ENCODE peak calls at places on chromosome 16, in eight cellular contexts. I is A549, W is fibroblast of pulmonary artery, Z is left lung, T is astrocyte of the cerebellum, B is fibroblast of the aortic adventitia, K is AG10803, X is mucosa of descending colon. C is an unnamed sample.

GRCh38 chr16:79554912-79555311 is 45.6 kb downstream of the MAF start:
- DNase-seq in B (no peak), K (no peak), X (no peak), T (no peak), W (no peak), Z (no peak), I (no peak), C (no peak)

GRCh38 chr16:66271074-66272060 is 95.1 kb upstream of the CDH5 start:
- DNase-seq in W (no peak), B (peak), K (peak), I (no peak), X (no peak), T (no peak), Z (peak), C (no peak)

GRCh38 chr16:30122621-30123160 is 329 bp downstream of the MAPK3 start:
- DNase-seq in B (no peak), Z (no peak), T (no peak), K (no peak), W (no peak), X (no peak), I (no peak), C (no peak)

GRCh38 chr16:8581923-8582580 is 8.3 kb downstream of the TMEM114 start:
- DNase-seq in B (no peak), Z (peak), I (no peak), K (no peak), W (no peak), T (peak), X (no peak), C (no peak)

GRCh38 chr16:10128397-10129258 is 53.6 kb downstream of the GRIN2A start:
- DNase-seq in I (no peak), W (no peak), T (no peak), Z (no peak), X (no peak), B (peak), K (peak), C (no peak)

GRCh38 chr16:11698271-11698689 is 30.0 kb downstream of the SNN start:
- DNase-seq in X (no peak), Z (no peak), I (no peak), K (no peak), T (no peak), W (no peak), B (no peak), C (no peak)

GRCh38 chr16:5438591-5438990 is 341.0 kb upstream of the EEF2KMT start:
- DNase-seq in W (no peak), B (no peak), I (no peak), X (no peak), Z (no peak), T (no peak), K (no peak), C (no peak)

GRCh38 chr16:23877107-23878070 is 41.6 kb downstream of the PRKCB start:
- DNase-seq in X (no peak), W (no peak), I (no peak), T (no peak), B (no peak), Z (no peak), K (no peak), C (no peak)

GRCh38 chr16:21663889-21664647 is at the start of gene OTOA:
- DNase-seq in T (no peak), W (no peak), K (no peak), I (no peak), Z (no peak), B (no peak), X (no peak), C (no peak)

GRCh38 chr16:49652441-49653175 is 203.3 kb downstream of the ZNF423 start:
- DNase-seq in T (no peak), Z (no peak), X (peak), B (peak), I (no peak), K (peak), W (peak), C (peak)

GRCh38 chr16:49855280-49855821 is 561 bp downstream of the ZNF423 start:
- DNase-seq in B (peak), I (peak), Z (peak), X (peak), W (peak), T (peak), K (peak), C (peak)

GRCh38 chr16:84941916-84942315 is 69.4 kb downstream of the ZDHHC7 start:
- DNase-seq in K (peak), T (no peak), W (no peak), B (no peak), Z (no peak), I (no peak), X (no peak), C (peak)

GRCh38 chr16:28130099-28131088 is 66.9 kb upstream of the GSG1L start:
- DNase-seq in B (peak), I (no peak), T (no peak), Z (no peak), K (peak), W (no peak), X (no peak), C (no peak)

GRCh38 chr16:24977673-24978065 is 37.5 kb downstream of the ARHGAP17 start:
- DNase-seq in T (peak), K (peak), Z (no peak), X (no peak), B (peak), W (peak), I (no peak), C (peak)
- H3K4me3 ChIP-seq in T (no peak), K (no peak), Z (no peak), X (no peak), B (no peak), W (no peak), I (no peak), C (no peak)

GRCh38 chr16:56931253-56931768 is 631 bp upstream of the HERPUD1 start:
- DNase-seq in B (no peak), K (no peak), T (no peak), I (no peak), Z (peak), W (no peak), X (peak), C (no peak)

GRCh38 chr16:56932588-56933265 is 785 bp downstream of the HERPUD1 start:
- DNase-seq in K (peak), B (peak), I (peak), T (no peak), W (peak), Z (peak), X (peak), C (peak)

GRCh38 chr16:56930516-56931252 is 1.3 kb upstream of the HERPUD1 start:
- DNase-seq in T (no peak), W (no peak), X (no peak), I (no peak), Z (no peak), B (no peak), K (no peak), C (no peak)

GRCh38 chr16:56933266-56933619 is 1.3 kb downstream of the HERPUD1 start:
- DNase-seq in Z (no peak), T (no peak), X (no peak), W (no peak), I (no peak), B (peak), K (peak), C (no peak)

GRCh38 chr16:56931769-56932587 is at the start of gene HERPUD1:
- DNase-seq in X (peak), K (peak), T (peak), B (peak), W (peak), I (peak), Z (peak), C (peak)
- TF ChIP-seq CTCF in X (no peak), K (no peak), T (peak), B (peak), W (no peak), I (peak), Z (no peak), C (peak)

GRCh38 chr16:31403590-31404352 is 10.6 kb downstream of the ITGAD start:
- DNase-seq in I (no peak), B (no peak), K (no peak), Z (no peak), T (no peak), X (no peak), W (no peak), C (no peak)
- H3K4me3 ChIP-seq in I (peak), B (peak), K (peak), Z (peak), T (no peak), X (no peak), W (peak), C (peak)

DNA sequence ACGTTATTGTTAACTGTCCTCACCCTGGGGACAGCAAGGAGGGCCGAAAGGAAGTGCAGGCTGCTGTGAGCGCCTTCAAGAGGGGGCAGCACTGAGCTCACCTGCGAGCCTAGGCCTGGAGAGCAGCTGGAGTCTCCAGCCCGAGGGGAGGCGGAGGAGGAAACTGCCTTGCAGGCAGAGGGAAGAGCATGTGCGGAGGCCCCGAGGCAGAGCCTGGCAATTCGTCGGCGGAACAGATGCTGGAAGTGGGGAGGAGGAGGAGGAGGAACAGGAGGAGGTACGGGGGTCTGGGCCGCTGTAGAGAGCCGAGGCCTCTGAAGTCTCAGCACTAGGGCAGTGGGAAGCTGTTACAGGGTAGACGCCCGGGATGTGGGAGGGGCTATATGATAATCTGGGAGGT is 49.6 kb upstream of the PLCG2 start:
- DNase-seq in X (no peak), K (no peak), Z (no peak), I (no peak), W (no peak), B (no peak), T (no peak), C (no peak)
- TF ChIP-seq CTCF in X (no peak), K (no peak), Z (no peak), I (no peak), W (no peak), B (no peak), T (no peak), C (no peak)

DNA sequence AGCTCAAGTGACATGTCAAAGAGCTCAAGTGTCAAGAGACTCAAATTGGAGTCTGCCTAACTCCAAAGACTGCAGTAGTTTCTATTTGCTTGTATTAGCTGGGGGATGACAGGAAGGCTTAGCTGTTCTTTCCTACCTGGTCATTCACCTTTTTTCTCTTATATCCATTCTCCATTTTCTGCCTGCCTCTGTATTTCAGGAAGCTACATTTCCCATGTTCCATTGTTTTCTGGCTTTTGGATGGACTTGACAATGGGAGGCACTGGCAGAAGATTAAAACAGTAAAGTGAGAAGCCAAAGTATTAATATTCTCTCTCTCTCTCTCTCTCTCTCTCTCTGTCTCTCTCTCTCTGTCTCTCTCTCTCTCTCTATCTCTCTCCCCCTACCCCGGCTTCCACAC is 135.7 kb upstream of the ADAMTS18 start:
- DNase-seq in K (no peak), T (no peak), B (no peak), Z (no peak), W (no peak), I (no peak), X (no peak), C (no peak)
- H3K4me3 ChIP-seq in K (no peak), T (no peak), B (no peak), Z (no peak), W (no peak), I (no peak), X (no peak), C (no peak)

DNA sequence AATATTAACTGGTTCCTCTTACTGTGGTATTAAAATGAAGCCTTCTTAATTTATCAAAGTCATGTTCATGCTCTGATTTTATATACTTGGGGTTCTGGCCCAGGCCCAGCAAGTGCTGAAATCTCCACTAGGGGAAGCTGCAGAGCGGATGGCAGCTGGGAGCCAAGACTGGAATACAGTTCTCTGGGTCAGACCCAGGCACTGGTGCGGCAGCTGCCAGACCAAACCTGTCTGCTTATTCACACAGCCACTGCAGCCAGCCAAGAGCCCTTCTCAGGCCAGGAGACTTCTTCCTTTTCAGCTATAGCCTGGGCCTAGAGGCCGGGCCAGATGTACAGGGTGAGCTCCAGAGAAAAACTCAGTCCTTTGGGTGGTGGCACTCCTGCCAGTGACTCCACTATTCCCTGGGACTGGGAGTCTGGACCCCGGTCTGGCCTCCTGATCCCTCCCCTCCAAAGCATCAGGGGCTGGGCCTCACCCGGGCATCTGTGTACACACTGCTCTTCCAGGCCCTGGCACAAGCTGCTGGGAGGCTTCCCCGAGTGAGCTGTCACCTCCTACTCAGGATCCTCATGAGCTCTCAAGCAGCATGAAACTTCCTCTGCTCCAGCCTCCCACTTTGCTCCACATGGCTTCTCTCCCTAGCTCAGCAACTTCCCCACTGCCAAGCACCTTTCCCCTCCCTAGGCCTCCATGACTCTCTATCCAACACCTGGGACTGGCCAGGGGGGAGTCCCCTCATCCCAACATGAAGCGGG is 24.4 kb downstream of the ATP6V0D1 start:
- DNase-seq in X (peak), I (peak), W (peak), Z (peak), B (peak), T (peak), K (peak), C (peak)
- TF ChIP-seq CTCF in X (peak), I (no peak), W (peak), Z (peak), B (peak), T (peak), K (peak), C (peak)

GRCh38 chr16:89319628-89319882 is 102.1 kb downstream of the ZNF778 start:
- DNase-seq in I (no peak), T (no peak), B (no peak), W (no peak), X (no peak), Z (no peak), K (no peak), C (no peak)
- H3K4me3 ChIP-seq in I (peak), T (no peak), B (peak), W (peak), X (no peak), Z (no peak), K (peak), C (no peak)

DNA sequence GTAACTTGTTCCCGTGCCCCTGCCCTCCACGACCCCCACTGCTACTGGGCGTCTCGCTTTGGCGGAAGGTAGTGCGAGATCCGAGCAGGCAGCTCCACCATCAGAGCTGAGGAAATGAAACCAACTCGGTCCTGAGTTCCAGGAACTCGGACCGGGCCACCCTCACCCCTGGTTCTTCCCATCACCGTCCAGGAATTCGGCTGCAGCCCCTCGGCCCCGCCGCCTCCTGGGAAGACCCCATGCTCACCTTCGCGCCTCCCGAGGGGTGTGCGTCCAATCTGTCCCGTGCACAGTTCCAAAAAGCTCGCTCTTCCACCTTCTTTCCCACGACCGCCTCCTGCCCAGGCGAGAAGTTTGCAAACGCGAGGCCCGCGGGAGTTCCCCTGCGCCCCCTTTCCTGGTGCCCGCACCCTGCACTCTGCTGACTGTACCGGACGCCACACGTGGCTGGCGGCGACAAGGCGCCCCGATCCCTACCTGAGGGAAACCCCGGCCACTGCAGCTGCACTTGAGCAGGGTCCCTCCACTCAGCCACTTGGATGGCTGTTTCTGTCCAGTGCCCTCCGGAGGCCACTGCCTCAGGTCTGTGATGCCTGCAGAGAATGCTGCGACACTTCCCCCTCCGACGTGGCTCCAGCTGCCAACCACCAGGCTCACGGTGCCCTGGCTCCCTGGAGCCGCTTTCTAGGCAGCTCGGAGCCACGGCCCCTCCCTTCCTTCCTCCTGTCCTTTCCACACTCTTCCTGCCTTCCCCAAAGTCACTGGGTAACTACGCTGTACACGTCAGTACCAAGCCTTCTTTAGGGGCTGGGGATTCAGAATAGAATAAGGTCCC is at the start of gene MLKL:
- DNase-seq in X (peak), T (no peak), Z (peak), W (peak), B (peak), K (peak), I (peak), C (peak)
- TF ChIP-seq CTCF in X (no peak), T (no peak), Z (no peak), W (no peak), B (no peak), K (no peak), I (no peak), C (no peak)

GRCh38 chr16:57041182-57042156 is 50.9 kb upstream of the CPNE2 start:
- DNase-seq in K (no peak), X (peak), Z (no peak), B (no peak), I (no peak), T (no peak), W (no peak), C (no peak)
- H3K4me3 ChIP-seq in K (no peak), X (no peak), Z (peak), B (no peak), I (no peak), T (no peak), W (no peak), C (no peak)

GRCh38 chr16:287298-287811 is 4.4 kb downstream of the PDIA2 start:
- DNase-seq in B (no peak), I (no peak), W (no peak), X (no peak), K (no peak), Z (no peak), T (no peak), C (no peak)
- TF ChIP-seq CTCF in B (no peak), I (no peak), W (no peak), X (no peak), K (no peak), Z (no peak), T (peak), C (no peak)